ENCODE peak calls at places on chromosomes 13 and 19, in nine cellular contexts. One of them, this sample, is unnamed.
A peak's percentile ranks its signal among the peaks of the same experiment; 100 is the strongest.

GRCh38 chr19:49136771-49137171 is 17.4 kb downstream of the PPFIA3 start:
- DNase-seq in Peyer's patch: no peak
- DNase-seq in mucosa of gallbladder: no peak
- DNase-seq in NCI-H510A: no peak
- DNase-seq in keratinocyte: no peak
- DNase-seq in stimulated activated CD4-positive, alpha-beta T cell treated with anti-CD3 and anti-CD28 coated beads, Interleukin-2, amount 100 ng/mL, for 48 hours: no peak
- DNase-seq in C1 segment of cervical spinal cord: no peak
- DNase-seq in cardiac fibroblast: peak; percentile 52
- DNase-seq in glutamatergic neuron: no peak
- DNase-seq in this sample: no peak

GRCh38 chr13:51475727-51476521 is 23.1 kb upstream of the INTS6 start:
- DNase-seq in Peyer's patch: no peak
- DNase-seq in mucosa of gallbladder: no peak
- DNase-seq in NCI-H510A: no peak
- DNase-seq in keratinocyte: no peak
- DNase-seq in stimulated activated CD4-positive, alpha-beta T cell treated with anti-CD3 and anti-CD28 coated beads, Interleukin-2, amount 100 ng/mL, for 48 hours: no peak
- DNase-seq in C1 segment of cervical spinal cord: no peak
- DNase-seq in cardiac fibroblast: peak; percentile 35
- DNase-seq in glutamatergic neuron: no peak
- DNase-seq in this sample: no peak

GRCh38 chr19:3381701-3382372 is 15.5 kb downstream of the NFIC start:
- DNase-seq in Peyer's patch: no peak
- DNase-seq in mucosa of gallbladder: no peak
- DNase-seq in NCI-H510A: no peak
- DNase-seq in keratinocyte: no peak
- DNase-seq in stimulated activated CD4-positive, alpha-beta T cell treated with anti-CD3 and anti-CD28 coated beads, Interleukin-2, amount 100 ng/mL, for 48 hours: no peak
- DNase-seq in C1 segment of cervical spinal cord: no peak
- DNase-seq in cardiac fibroblast: no peak
- DNase-seq in glutamatergic neuron: no peak
- DNase-seq in this sample: no peak

GRCh38 chr19:4375620-4376228 is 24.6 kb downstream of the SH3GL1 start:
- DNase-seq in Peyer's patch: peak; percentile 76
- DNase-seq in mucosa of gallbladder: no peak
- DNase-seq in NCI-H510A: no peak
- DNase-seq in keratinocyte: no peak
- DNase-seq in stimulated activated CD4-positive, alpha-beta T cell treated with anti-CD3 and anti-CD28 coated beads, Interleukin-2, amount 100 ng/mL, for 48 hours: no peak
- DNase-seq in C1 segment of cervical spinal cord: no peak
- DNase-seq in cardiac fibroblast: peak; percentile 77
- DNase-seq in glutamatergic neuron: no peak
- DNase-seq in this sample: no peak

GRCh38 chr19:57465680-57466381 is 8.9 kb upstream of the VN1R1 start:
- DNase-seq in Peyer's patch: no peak
- DNase-seq in mucosa of gallbladder: no peak
- DNase-seq in NCI-H510A: no peak
- DNase-seq in keratinocyte: peak; percentile 7
- DNase-seq in stimulated activated CD4-positive, alpha-beta T cell treated with anti-CD3 and anti-CD28 coated beads, Interleukin-2, amount 100 ng/mL, for 48 hours: no peak
- DNase-seq in C1 segment of cervical spinal cord: no peak
- DNase-seq in cardiac fibroblast: peak; percentile 70
- DNase-seq in glutamatergic neuron: peak; percentile 15
- DNase-seq in this sample: no peak

GRCh38 chr13:71144883-71145282 is 722.1 kb downstream of the DACH1 start:
- DNase-seq in Peyer's patch: no peak
- DNase-seq in mucosa of gallbladder: no peak
- DNase-seq in NCI-H510A: no peak
- DNase-seq in keratinocyte: no peak
- DNase-seq in stimulated activated CD4-positive, alpha-beta T cell treated with anti-CD3 and anti-CD28 coated beads, Interleukin-2, amount 100 ng/mL, for 48 hours: no peak
- DNase-seq in C1 segment of cervical spinal cord: no peak
- DNase-seq in cardiac fibroblast: no peak
- DNase-seq in glutamatergic neuron: no peak
- DNase-seq in this sample: no peak

GRCh38 chr13:102598061-102598460 is 1.3 kb downstream of the TPP2 start:
- DNase-seq in Peyer's patch: no peak
- DNase-seq in mucosa of gallbladder: no peak
- DNase-seq in NCI-H510A: no peak
- DNase-seq in keratinocyte: no peak
- DNase-seq in stimulated activated CD4-positive, alpha-beta T cell treated with anti-CD3 and anti-CD28 coated beads, Interleukin-2, amount 100 ng/mL, for 48 hours: no peak
- DNase-seq in C1 segment of cervical spinal cord: no peak
- DNase-seq in cardiac fibroblast: peak; percentile 11
- DNase-seq in glutamatergic neuron: no peak
- DNase-seq in this sample: no peak

GRCh38 chr13:36105726-36106125 is 25.5 kb downstream of the DCLK1 start:
- DNase-seq in Peyer's patch: no peak
- DNase-seq in mucosa of gallbladder: no peak
- DNase-seq in NCI-H510A: no peak
- DNase-seq in keratinocyte: no peak
- DNase-seq in stimulated activated CD4-positive, alpha-beta T cell treated with anti-CD3 and anti-CD28 coated beads, Interleukin-2, amount 100 ng/mL, for 48 hours: no peak
- DNase-seq in C1 segment of cervical spinal cord: no peak
- DNase-seq in cardiac fibroblast: no peak
- DNase-seq in glutamatergic neuron: peak; percentile 19
- DNase-seq in this sample: no peak

GRCh38 chr19:18637644-18638630 is 1.1 kb downstream of the KLHL26 start:
- DNase-seq in Peyer's patch: no peak
- DNase-seq in mucosa of gallbladder: peak; percentile 62
- DNase-seq in NCI-H510A: peak; percentile 37
- DNase-seq in keratinocyte: no peak
- DNase-seq in stimulated activated CD4-positive, alpha-beta T cell treated with anti-CD3 and anti-CD28 coated beads, Interleukin-2, amount 100 ng/mL, for 48 hours: no peak
- DNase-seq in C1 segment of cervical spinal cord: no peak
- DNase-seq in cardiac fibroblast: no peak
- DNase-seq in glutamatergic neuron: no peak
- DNase-seq in this sample: peak; percentile 73

GRCh38 chr13:84744203-84744602 is 861.9 kb upstream of the SLITRK1 start:
- DNase-seq in Peyer's patch: no peak
- DNase-seq in mucosa of gallbladder: no peak
- DNase-seq in NCI-H510A: no peak
- DNase-seq in keratinocyte: no peak
- DNase-seq in stimulated activated CD4-positive, alpha-beta T cell treated with anti-CD3 and anti-CD28 coated beads, Interleukin-2, amount 100 ng/mL, for 48 hours: no peak
- DNase-seq in C1 segment of cervical spinal cord: no peak
- DNase-seq in cardiac fibroblast: no peak
- DNase-seq in glutamatergic neuron: no peak
- DNase-seq in this sample: no peak

GRCh38 chr13:105474983-105475382 is 1060.5 kb downstream of the EFNB2 start:
- DNase-seq in Peyer's patch: no peak
- DNase-seq in mucosa of gallbladder: no peak
- DNase-seq in NCI-H510A: no peak
- DNase-seq in keratinocyte: no peak
- DNase-seq in stimulated activated CD4-positive, alpha-beta T cell treated with anti-CD3 and anti-CD28 coated beads, Interleukin-2, amount 100 ng/mL, for 48 hours: no peak
- DNase-seq in C1 segment of cervical spinal cord: no peak
- DNase-seq in cardiac fibroblast: no peak
- DNase-seq in glutamatergic neuron: no peak
- DNase-seq in this sample: no peak

This sample was measured in left colon.